ENCODE peak calls at places on chromosomes 11 and 22, in nine cellular contexts. D, N, V, F, W, H, T, Y and S are unnamed samples.

GRCh38 chr11:74611369-74611861 is 19.0 kb downstream of the POLD3 start:
- DNase-seq in F (no peak), H (no peak), Y (peak), D (no peak), T (no peak), W (peak), V (no peak), N (peak), S (peak)

GRCh38 chr22:48100685-48101417 is 1338.4 kb downstream of the TBC1D22A start:
- DNase-seq in H (no peak), W (no peak), T (no peak), V (no peak), F (no peak), Y (no peak), N (no peak), D (no peak), S (no peak)

GRCh38 chr11:117829369-117829725 is 4.8 kb upstream of the FXYD2 start:
- DNase-seq in F (no peak), Y (no peak), N (no peak), H (no peak), D (no peak), V (no peak), T (no peak), W (no peak), S (no peak)

GRCh38 chr11:111938687-111939160 is 1.6 kb downstream of the DIXDC1 start:
- DNase-seq in V (no peak), H (peak), N (peak), D (no peak), F (no peak), T (no peak), Y (no peak), W (no peak), S (no peak)

GRCh38 chr22:39363751-39364484 is 14.1 kb downstream of the SYNGR1 start:
- DNase-seq in T (no peak), H (no peak), V (no peak), F (no peak), D (no peak), Y (no peak), N (no peak), W (peak), S (no peak)

GRCh38 chr22:36819112-36819511 is 2.3 kb upstream of the PVALB start:
- DNase-seq in F (no peak), W (no peak), H (no peak), D (no peak), N (peak), Y (no peak), V (no peak), T (no peak), S (no peak)

GRCh38 chr11:2996976-2997375 is 4.8 kb upstream of the NAP1L4 start:
- DNase-seq in T (no peak), H (no peak), V (no peak), D (no peak), W (no peak), Y (no peak), F (no peak), N (peak), S (no peak)

GRCh38 chr11:126318642-126319373 is 14.9 kb downstream of the DCPS start:
- DNase-seq in H (no peak), D (no peak), N (no peak), V (no peak), Y (peak), T (no peak), F (no peak), W (peak), S (peak)

GRCh38 chr22:25702046-25702445 is 39.9 kb upstream of the MYO18B start:
- DNase-seq in T (no peak), F (no peak), W (peak), Y (no peak), N (no peak), H (no peak), V (no peak), D (no peak), S (peak)

GRCh38 chr11:77244277-77245014 is 57.0 kb downstream of the GDPD4 start:
- DNase-seq in H (no peak), W (no peak), Y (peak), N (no peak), T (no peak), V (no peak), D (no peak), F (no peak), S (no peak)

GRCh38 chr11:32081129-32081641 is 9.7 kb upstream of the RCN1 start:
- DNase-seq in W (no peak), H (no peak), Y (no peak), N (no peak), D (no peak), V (no peak), F (no peak), T (no peak), S (no peak)